ENCODE peak calls at places on chromosomes 2 and 18, in ten cellular contexts. One of them, this sample, is unnamed. For H3K27me3, the result is how much of the 10 kb centered on the place peaks cover.

GRCh38 chr2:214233164-214233563 is 177.7 kb upstream of the VWC2L start:
- DNase-seq in small intestine: no peak
- DNase-seq in breast epithelium: no peak
- DNase-seq in lower lobe of right lung: no peak
- DNase-seq in spleen: no peak
- DNase-seq in tibial artery: no peak
- DNase-seq in mesendoderm: no peak
- DNase-seq in tibial nerve: no peak
- DNase-seq in adrenal gland: no peak
- DNase-seq in BJ: no peak
- DNase-seq in this sample: no peak

GRCh38 chr18:69992776-69993175 is 45.1 kb upstream of the CD226 start:
- DNase-seq in small intestine: no peak
- DNase-seq in breast epithelium: no peak
- DNase-seq in lower lobe of right lung: no peak
- DNase-seq in spleen: no peak
- DNase-seq in tibial artery: no peak
- DNase-seq in mesendoderm: no peak
- DNase-seq in tibial nerve: no peak
- DNase-seq in adrenal gland: no peak
- DNase-seq in BJ: no peak
- DNase-seq in this sample: no peak

GRCh38 chr2:27071990-27072830 is 756 bp upstream of the OST4 start:
- DNase-seq in small intestine: no peak
- DNase-seq in breast epithelium: no peak
- DNase-seq in lower lobe of right lung: no peak
- DNase-seq in spleen: peak
- DNase-seq in tibial artery: peak
- DNase-seq in mesendoderm: peak
- DNase-seq in tibial nerve: no peak
- DNase-seq in adrenal gland: peak
- DNase-seq in BJ: no peak
- DNase-seq in this sample: no peak

GRCh38 chr2:134460583-134460998 is 206.7 kb downstream of the MGAT5 start:
- DNase-seq in small intestine: peak
- DNase-seq in breast epithelium: peak
- DNase-seq in lower lobe of right lung: peak
- DNase-seq in spleen: peak
- DNase-seq in tibial artery: peak
- DNase-seq in mesendoderm: peak
- DNase-seq in tibial nerve: no peak
- DNase-seq in adrenal gland: peak
- DNase-seq in BJ: no peak
- DNase-seq in this sample: peak

GRCh38 chr2:234025475-234025874 is 25.0 kb upstream of the SPP2 start:
- DNase-seq in small intestine: peak
- DNase-seq in breast epithelium: no peak
- DNase-seq in lower lobe of right lung: no peak
- DNase-seq in spleen: no peak
- DNase-seq in tibial artery: no peak
- DNase-seq in mesendoderm: no peak
- DNase-seq in tibial nerve: no peak
- DNase-seq in adrenal gland: no peak
- DNase-seq in BJ: no peak
- DNase-seq in this sample: no peak

GRCh38 chr2:234958746-234959395 is 7.1 kb downstream of the SH3BP4 start:
- DNase-seq in small intestine: no peak
- DNase-seq in breast epithelium: peak
- DNase-seq in lower lobe of right lung: peak
- DNase-seq in spleen: peak
- DNase-seq in tibial artery: peak
- DNase-seq in mesendoderm: no peak
- DNase-seq in tibial nerve: no peak
- DNase-seq in adrenal gland: no peak
- DNase-seq in BJ: no peak
- DNase-seq in this sample: no peak

GRCh38 chr2:236570081-236570979 is 705 bp downstream of the ACKR3 start:
- DNase-seq in small intestine: peak
- DNase-seq in breast epithelium: no peak
- DNase-seq in lower lobe of right lung: no peak
- DNase-seq in spleen: no peak
- DNase-seq in tibial artery: no peak
- DNase-seq in mesendoderm: peak
- DNase-seq in tibial nerve: no peak
- DNase-seq in adrenal gland: no peak
- DNase-seq in BJ: no peak
- DNase-seq in this sample: no peak

GRCh38 chr2:190469770-190470169 is 61.6 kb downstream of the MFSD6 start:
- DNase-seq in small intestine: peak
- DNase-seq in breast epithelium: no peak
- DNase-seq in lower lobe of right lung: no peak
- DNase-seq in spleen: no peak
- DNase-seq in tibial artery: no peak
- DNase-seq in mesendoderm: peak
- DNase-seq in tibial nerve: no peak
- DNase-seq in adrenal gland: peak
- DNase-seq in BJ: peak
- DNase-seq in this sample: no peak

GRCh38 chr2:152594022-152594712 is 123.1 kb downstream of the PRPF40A start:
- DNase-seq in small intestine: peak
- DNase-seq in breast epithelium: no peak
- DNase-seq in lower lobe of right lung: no peak
- DNase-seq in spleen: no peak
- DNase-seq in tibial artery: peak
- DNase-seq in mesendoderm: no peak
- DNase-seq in tibial nerve: peak
- DNase-seq in adrenal gland: peak
- DNase-seq in BJ: no peak
- DNase-seq in this sample: no peak

GRCh38 chr2:168752361-168752760 is 50.1 kb upstream of the NOSTRIN start:
- DNase-seq in small intestine: no peak
- DNase-seq in breast epithelium: no peak
- DNase-seq in lower lobe of right lung: no peak
- DNase-seq in spleen: no peak
- DNase-seq in tibial artery: no peak
- DNase-seq in mesendoderm: no peak
- DNase-seq in tibial nerve: no peak
- DNase-seq in adrenal gland: no peak
- DNase-seq in BJ: no peak
- DNase-seq in this sample: no peak

GRCh38 chr2:152497481-152498052 is 162.6 kb downstream of the FMNL2 start:
- DNase-seq in small intestine: peak
- DNase-seq in breast epithelium: no peak
- DNase-seq in lower lobe of right lung: no peak
- DNase-seq in spleen: no peak
- DNase-seq in tibial artery: no peak
- DNase-seq in mesendoderm: no peak
- DNase-seq in tibial nerve: no peak
- DNase-seq in adrenal gland: peak
- DNase-seq in BJ: no peak
- DNase-seq in this sample: no peak

GRCh38 chr2:41061371-41061770 is 609.5 kb upstream of the SLC8A1 start:
- DNase-seq in small intestine: no peak
- DNase-seq in breast epithelium: no peak
- DNase-seq in lower lobe of right lung: no peak
- DNase-seq in spleen: no peak
- DNase-seq in tibial artery: no peak
- DNase-seq in mesendoderm: no peak
- DNase-seq in tibial nerve: no peak
- DNase-seq in adrenal gland: no peak
- DNase-seq in BJ: peak
- DNase-seq in this sample: no peak

GRCh38 chr2:197838589-197838988 is 34.2 kb downstream of the PLCL1 start:
- DNase-seq in small intestine: no peak
- DNase-seq in breast epithelium: no peak
- DNase-seq in lower lobe of right lung: no peak
- DNase-seq in spleen: no peak
- DNase-seq in tibial artery: no peak
- DNase-seq in mesendoderm: no peak
- DNase-seq in tibial nerve: no peak
- DNase-seq in adrenal gland: no peak
- DNase-seq in BJ: no peak
- DNase-seq in this sample: no peak
- H3K27me3 ChIP-seq in small intestine: under half
- H3K27me3 ChIP-seq in breast epithelium: under half
- H3K27me3 ChIP-seq in lower lobe of right lung: under half
- H3K27me3 ChIP-seq in spleen: under half
- H3K27me3 ChIP-seq in tibial artery: under half
- H3K27me3 ChIP-seq in mesendoderm: under half
- H3K27me3 ChIP-seq in tibial nerve: under half
- H3K27me3 ChIP-seq in adrenal gland: under half
- H3K27me3 ChIP-seq in BJ: under half
- H3K27me3 ChIP-seq in this sample: under half

DNA sequence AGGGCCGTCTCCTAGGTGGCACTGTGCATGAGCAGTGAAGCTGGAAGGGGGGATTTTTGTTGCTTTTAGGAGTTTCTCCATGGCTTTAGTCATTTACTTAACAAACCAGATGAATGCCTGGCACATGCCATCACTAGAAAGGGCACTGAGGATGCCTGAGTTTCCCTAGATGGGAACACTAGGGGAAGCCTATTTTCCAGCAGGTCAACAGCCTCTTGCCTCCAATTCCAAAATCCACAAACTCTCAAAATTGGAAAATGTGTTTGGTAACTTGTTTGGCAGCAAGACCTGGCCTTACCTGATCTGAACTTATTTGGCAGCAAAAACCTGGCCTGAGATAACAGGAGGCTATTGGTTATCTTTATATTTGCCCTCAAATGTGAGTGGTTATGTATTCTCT is 2.6 kb downstream of the LIPG start:
- DNase-seq in small intestine: no peak
- DNase-seq in breast epithelium: no peak
- DNase-seq in lower lobe of right lung: no peak
- DNase-seq in spleen: no peak
- DNase-seq in tibial artery: no peak
- DNase-seq in mesendoderm: no peak
- DNase-seq in tibial nerve: no peak
- DNase-seq in adrenal gland: no peak
- DNase-seq in BJ: no peak
- DNase-seq in this sample: no peak
- H3K27me3 ChIP-seq in small intestine: under half
- H3K27me3 ChIP-seq in breast epithelium: under half
- H3K27me3 ChIP-seq in lower lobe of right lung: under half
- H3K27me3 ChIP-seq in spleen: half or more
- H3K27me3 ChIP-seq in tibial artery: half or more
- H3K27me3 ChIP-seq in mesendoderm: under half
- H3K27me3 ChIP-seq in tibial nerve: half or more
- H3K27me3 ChIP-seq in adrenal gland: under half
- H3K27me3 ChIP-seq in BJ: under half
- H3K27me3 ChIP-seq in this sample: under half

GRCh38 chr2:231039294-231039664 is 2.0 kb downstream of the C2orf72 start:
- DNase-seq in small intestine: no peak
- DNase-seq in breast epithelium: no peak
- DNase-seq in lower lobe of right lung: no peak
- DNase-seq in spleen: no peak
- DNase-seq in tibial artery: no peak
- DNase-seq in mesendoderm: no peak
- DNase-seq in tibial nerve: no peak
- DNase-seq in adrenal gland: no peak
- DNase-seq in BJ: no peak
- DNase-seq in this sample: no peak
- H3K27me3 ChIP-seq in small intestine: under half
- H3K27me3 ChIP-seq in breast epithelium: under half
- H3K27me3 ChIP-seq in lower lobe of right lung: under half
- H3K27me3 ChIP-seq in spleen: half or more
- H3K27me3 ChIP-seq in tibial artery: half or more
- H3K27me3 ChIP-seq in mesendoderm: under half
- H3K27me3 ChIP-seq in tibial nerve: half or more
- H3K27me3 ChIP-seq in adrenal gland: under half
- H3K27me3 ChIP-seq in BJ: under half
- H3K27me3 ChIP-seq in this sample: half or more

GRCh38 chr2:86570069-86570468 is 6.8 kb upstream of the CHMP3 start:
- DNase-seq in small intestine: no peak
- DNase-seq in breast epithelium: no peak
- DNase-seq in lower lobe of right lung: no peak
- DNase-seq in spleen: no peak
- DNase-seq in tibial artery: no peak
- DNase-seq in mesendoderm: no peak
- DNase-seq in tibial nerve: no peak
- DNase-seq in adrenal gland: no peak
- DNase-seq in BJ: no peak
- DNase-seq in this sample: no peak
- H3K27me3 ChIP-seq in small intestine: under half
- H3K27me3 ChIP-seq in breast epithelium: under half
- H3K27me3 ChIP-seq in lower lobe of right lung: under half
- H3K27me3 ChIP-seq in spleen: under half
- H3K27me3 ChIP-seq in tibial artery: under half
- H3K27me3 ChIP-seq in mesendoderm: under half
- H3K27me3 ChIP-seq in tibial nerve: under half
- H3K27me3 ChIP-seq in adrenal gland: under half
- H3K27me3 ChIP-seq in BJ: under half
- H3K27me3 ChIP-seq in this sample: under half

DNA sequence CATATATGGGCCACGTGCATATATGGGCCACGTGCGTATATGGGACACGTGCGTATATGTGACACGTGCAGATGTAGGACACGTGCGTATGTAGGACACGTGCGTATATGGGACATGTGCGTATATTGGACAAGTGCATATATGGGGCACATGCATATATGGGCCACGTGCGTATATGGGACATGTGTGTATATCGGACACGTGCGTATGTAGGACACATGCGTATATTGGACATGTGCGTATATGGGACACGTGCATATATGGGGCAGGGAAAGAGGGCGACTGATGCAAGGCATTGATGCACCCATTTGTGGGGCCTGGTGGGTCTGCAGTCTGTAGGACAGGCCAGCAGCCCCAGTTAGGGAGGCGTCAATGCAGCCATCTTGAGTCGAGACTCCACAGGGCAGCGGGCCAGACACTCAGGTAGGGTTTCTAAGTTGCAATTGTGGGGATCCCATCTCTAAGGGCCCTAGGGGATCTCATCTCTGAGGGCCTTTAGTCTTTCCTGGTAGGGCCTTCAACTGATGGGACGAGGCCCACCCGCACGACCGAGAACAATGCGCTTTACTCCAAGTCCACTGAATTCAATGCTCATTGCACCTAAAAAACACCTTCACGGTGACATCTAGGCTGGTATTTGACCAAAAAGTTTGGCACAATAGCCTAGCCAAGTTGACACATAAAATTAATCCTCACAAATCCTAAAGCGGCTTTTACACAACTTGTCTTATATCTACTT is 92.3 kb upstream of the ZNF516 start:
- DNase-seq in small intestine: no peak
- DNase-seq in breast epithelium: no peak
- DNase-seq in lower lobe of right lung: no peak
- DNase-seq in spleen: no peak
- DNase-seq in tibial artery: no peak
- DNase-seq in mesendoderm: no peak
- DNase-seq in tibial nerve: no peak
- DNase-seq in adrenal gland: no peak
- DNase-seq in BJ: no peak
- DNase-seq in this sample: no peak
- H3K27me3 ChIP-seq in small intestine: under half
- H3K27me3 ChIP-seq in breast epithelium: under half
- H3K27me3 ChIP-seq in lower lobe of right lung: under half
- H3K27me3 ChIP-seq in spleen: under half
- H3K27me3 ChIP-seq in tibial artery: under half
- H3K27me3 ChIP-seq in mesendoderm: under half
- H3K27me3 ChIP-seq in tibial nerve: under half
- H3K27me3 ChIP-seq in adrenal gland: under half
- H3K27me3 ChIP-seq in BJ: under half
- H3K27me3 ChIP-seq in this sample: under half

This sample was measured in upper lobe of right lung.